ENCODE peak calls at places on chromosomes 16 and 17, in ten cellular contexts. L, O, G, B, K, A, I, X, W and M are unnamed samples.

GRCh38 chr17:78839762-78840529 is 668 bp downstream of the USP36 start:
- DNase-seq in L (no peak), O (peak), G (no peak), B (peak), K (peak), A (peak), I (peak), X (no peak), W (peak), M (peak)

GRCh38 chr17:80031691-80032480 is 3.8 kb downstream of the TBC1D16 start:
- DNase-seq in L (no peak), O (no peak), G (no peak), B (no peak), K (no peak), A (no peak), I (no peak), X (no peak), W (no peak), M (no peak)

GRCh38 chr17:13462161-13462560 is 139.6 kb downstream of the HS3ST3A1 start:
- DNase-seq in L (no peak), O (no peak), G (no peak), B (no peak), K (no peak), A (no peak), I (no peak), X (no peak), W (no peak), M (no peak)

GRCh38 chr16:46859719-46860152 is 24.4 kb upstream of the GPT2 start:
- DNase-seq in L (no peak), O (no peak), G (no peak), B (no peak), K (peak), A (no peak), I (peak), X (peak), W (no peak), M (peak)

GRCh38 chr16:68362314-68362913 is 51.6 kb downstream of the PRMT7 start:
- DNase-seq in L (no peak), O (no peak), G (no peak), B (peak), K (no peak), A (no peak), I (no peak), X (no peak), W (no peak), M (no peak)

GRCh38 chr17:74437702-74438101 is 5.8 kb downstream of the GPRC5C start:
- DNase-seq in L (no peak), O (no peak), G (no peak), B (no peak), K (no peak), A (no peak), I (no peak), X (peak), W (peak), M (peak)

GRCh38 chr17:7557147-7557764 is 1.3 kb upstream of the TNFSF13 start:
- DNase-seq in L (no peak), O (no peak), G (no peak), B (peak), K (no peak), A (no peak), I (no peak), X (no peak), W (no peak), M (no peak)

GRCh38 chr16:13426279-13426678 is 493.7 kb upstream of the ERCC4 start:
- DNase-seq in L (no peak), O (no peak), G (no peak), B (no peak), K (no peak), A (no peak), I (no peak), X (no peak), W (peak), M (no peak)

GRCh38 chr17:82212331-82213250 is at the start of gene CCDC57:
- DNase-seq in L (no peak), O (no peak), G (no peak), B (peak), K (peak), A (peak), I (no peak), X (no peak), W (peak), M (peak)

GRCh38 chr16:78396673-78397072 is 297.2 kb downstream of the WWOX start:
- DNase-seq in L (no peak), O (no peak), G (no peak), B (no peak), K (no peak), A (no peak), I (no peak), X (no peak), W (no peak), M (no peak)

GRCh38 chr17:230371-230770 is 48.9 kb upstream of the DOC2B start:
- DNase-seq in L (no peak), O (no peak), G (no peak), B (no peak), K (no peak), A (no peak), I (no peak), X (no peak), W (no peak), M (no peak)

GRCh38 chr16:66510711-66511614 is 39.0 kb downstream of the TK2 start:
- DNase-seq in L (no peak), O (no peak), G (no peak), B (peak), K (no peak), A (no peak), I (no peak), X (no peak), W (no peak), M (no peak)

GRCh38 chr17:81486174-81486810 is 26.3 kb downstream of the ACTG1 start:
- DNase-seq in L (no peak), O (no peak), G (no peak), B (no peak), K (no peak), A (no peak), I (no peak), X (no peak), W (no peak), M (no peak)

GRCh38 chr17:37671813-37672544 is 28.7 kb upstream of the DDX52 start:
- DNase-seq in L (no peak), O (no peak), G (peak), B (no peak), K (peak), A (no peak), I (peak), X (no peak), W (no peak), M (peak)

GRCh38 chr17:57898487-57899311 is 48.9 kb upstream of the MRPS23 start:
- DNase-seq in L (no peak), O (no peak), G (no peak), B (peak), K (no peak), A (no peak), I (peak), X (no peak), W (no peak), M (peak)

GRCh38 chr16:73951541-73951940 is 345.1 kb upstream of the PSMD7 start:
- DNase-seq in L (no peak), O (no peak), G (no peak), B (peak), K (no peak), A (no peak), I (no peak), X (no peak), W (no peak), M (no peak)

GRCh38 chr17:3879181-3879580 is 13.7 kb downstream of the CAMKK1 start:
- DNase-seq in L (no peak), O (no peak), G (peak), B (peak), K (no peak), A (no peak), I (no peak), X (no peak), W (no peak), M (no peak)

GRCh38 chr17:50943575-50943933 is 77.4 kb upstream of the TOB1 start:
- DNase-seq in L (no peak), O (no peak), G (no peak), B (no peak), K (no peak), A (no peak), I (no peak), X (no peak), W (no peak), M (no peak)

GRCh38 chr17:10149573-10150399 is 48.6 kb downstream of the GAS7 start:
- DNase-seq in L (no peak), O (no peak), G (no peak), B (no peak), K (peak), A (no peak), I (peak), X (peak), W (no peak), M (peak)

GRCh38 chr17:10657123-10657522 is at the start of gene MYH3:
- DNase-seq in L (no peak), O (no peak), G (no peak), B (no peak), K (no peak), A (no peak), I (no peak), X (no peak), W (no peak), M (no peak)

GRCh38 chr17:36443777-36444176 is 42.7 kb upstream of the ZNHIT3 start:
- DNase-seq in L (no peak), O (no peak), G (no peak), B (no peak), K (no peak), A (no peak), I (no peak), X (no peak), W (no peak), M (no peak)

GRCh38 chr16:68229431-68230175 is 6.3 kb downstream of the ESRP2 start:
- DNase-seq in L (peak), O (no peak), G (no peak), B (no peak), K (peak), A (no peak), I (peak), X (no peak), W (peak), M (peak)

GRCh38 chr17:2181206-2181983 is 122.2 kb downstream of the SMG6 start:
- DNase-seq in L (no peak), O (no peak), G (no peak), B (peak), K (peak), A (no peak), I (no peak), X (no peak), W (no peak), M (peak)

GRCh38 chr17:67606471-67606870 is 111.3 kb upstream of the NOL11 start:
- DNase-seq in L (no peak), O (no peak), G (no peak), B (no peak), K (no peak), A (no peak), I (no peak), X (no peak), W (no peak), M (no peak)

GRCh38 chr16:72042157-72042660 is 12.1 kb upstream of the HP start:
- DNase-seq in L (no peak), O (no peak), G (no peak), B (no peak), K (no peak), A (no peak), I (peak), X (no peak), W (no peak), M (no peak)

GRCh38 chr16:46883353-46883689 is 841 bp upstream of the GPT2 start:
- DNase-seq in L (no peak), O (no peak), G (no peak), B (no peak), K (no peak), A (no peak), I (peak), X (no peak), W (no peak), M (no peak)

GRCh38 chr16:3656491-3657468 is 2.3 kb downstream of the DNASE1 start:
- DNase-seq in L (no peak), O (no peak), G (no peak), B (no peak), K (no peak), A (no peak), I (peak), X (no peak), W (no peak), M (peak)

GRCh38 chr17:68909066-68909465 is 46.1 kb downstream of the ABCA8 start:
- DNase-seq in L (no peak), O (no peak), G (no peak), B (no peak), K (peak), A (no peak), I (peak), X (peak), W (peak), M (peak)

GRCh38 chr16:76970087-76970744 is 220.8 kb upstream of the MON1B start:
- DNase-seq in L (no peak), O (no peak), G (no peak), B (no peak), K (peak), A (no peak), I (peak), X (no peak), W (no peak), M (peak)

GRCh38 chr17:65514541-65514940 is 46.9 kb downstream of the AXIN2 start:
- DNase-seq in L (no peak), O (no peak), G (no peak), B (no peak), K (peak), A (no peak), I (peak), X (no peak), W (no peak), M (no peak)

GRCh38 chr16:7509919-7510705 is 177.5 kb downstream of the RBFOX1 start:
- DNase-seq in L (no peak), O (no peak), G (no peak), B (no peak), K (no peak), A (no peak), I (no peak), X (no peak), W (no peak), M (no peak)